ENCODE peak calls at places on chromosomes 13 and 19, in four cellular contexts. Z is HCT116; P is T1000; O is activated naive CD4-positive, alpha-beta T cell treated with anti-CD3 and anti-CD28 coated beads for 36 hours. I is an unnamed sample.

GRCh38 chr19:51131780-51132680 is 7.3 kb downstream of the SIGLEC9 start:
- DNase-seq in Z (peak; percentile 10), O (peak; percentile 70), P (no peak), I (no peak)

GRCh38 chr19:35383536-35383935 is 12.7 kb downstream of the GPR42 start:
- DNase-seq in P (no peak), Z (no peak), O (no peak), I (no peak)

GRCh38 chr13:51342706-51343105 is 3.2 kb downstream of the SERPINE3 start:
- DNase-seq in P (no peak), O (no peak), Z (no peak), I (no peak)

GRCh38 chr13:76397413-76397812 is 488.8 kb downstream of the KCTD12 start:
- DNase-seq in Z (no peak), P (no peak), O (no peak), I (no peak)

GRCh38 chr13:44165172-44165894 is 208.3 kb upstream of the SERP2 start:
- DNase-seq in P (no peak), Z (no peak), O (no peak), I (no peak)

GRCh38 chr13:39189778-39190177 is 151.5 kb downstream of the NHLRC3 start:
- DNase-seq in P (no peak), Z (no peak), O (no peak), I (no peak)

GRCh38 chr19:41541990-41542584 is 33.9 kb upstream of the CEACAM21 start:
- DNase-seq in O (peak; percentile 93), P (no peak), Z (peak; percentile 36), I (peak; percentile 53)

GRCh38 chr19:18782559-18783225 is 8.4 kb downstream of the COMP start:
- DNase-seq in O (no peak), P (no peak), Z (no peak), I (no peak)

GRCh38 chr19:18650048-18650435 is 13.2 kb downstream of the KLHL26 start:
- DNase-seq in P (no peak), O (no peak), Z (no peak), I (no peak)

GRCh38 chr13:29878101-29878500 is 27.7 kb upstream of the UBL3 start:
- DNase-seq in O (no peak), P (no peak), Z (no peak), I (no peak)

GRCh38 chr13:34256236-34256635 is 438.3 kb downstream of the RFC3 start:
- DNase-seq in Z (no peak), P (no peak), O (no peak), I (no peak)

GRCh38 chr19:15188851-15189250 is 11.9 kb downstream of the NOTCH3 start:
- DNase-seq in Z (no peak), P (no peak), O (no peak), I (no peak)

GRCh38 chr13:93368296-93368695 is 141.7 kb downstream of the GPC6 start:
- DNase-seq in P (no peak), O (no peak), Z (no peak), I (no peak)

GRCh38 chr19:10206226-10206873 is 11.6 kb upstream of the DNMT1 start:
- DNase-seq in Z (no peak), P (no peak), O (no peak), I (no peak)

GRCh38 chr13:45162194-45162593 is 38.7 kb downstream of the KCTD4 start:
- DNase-seq in Z (no peak), O (no peak), P (no peak), I (no peak)

GRCh38 chr19:4415352-4415751 is 12.9 kb downstream of the CHAF1A start:
- DNase-seq in O (no peak), P (no peak), Z (no peak), I (no peak)

GRCh38 chr13:32905864-32906180 is 110.4 kb upstream of the KL start:
- DNase-seq in P (no peak), O (no peak), Z (no peak), I (no peak)

GRCh38 chr13:51551446-51551845 is 32.8 kb upstream of the WDFY2 start:
- DNase-seq in Z (no peak), P (no peak), O (no peak), I (no peak)

GRCh38 chr13:113023217-113023597 is 54.2 kb downstream of the MCF2L start:
- DNase-seq in P (no peak), Z (no peak), O (no peak), I (no peak)

GRCh38 chr13:112814905-112815585 is 125.2 kb downstream of the ATP11A start:
- DNase-seq in P (no peak), Z (no peak), O (no peak), I (no peak)

GRCh38 chr13:53250977-53251376 is 222.4 kb downstream of the OLFM4 start:
- DNase-seq in O (no peak), Z (no peak), P (no peak), I (no peak)

GRCh38 chr13:64793131-64793530 is 2437.0 kb downstream of the PCDH9 start:
- DNase-seq in P (no peak), O (no peak), Z (no peak), I (no peak)

GRCh38 chr19:33767898-33768413 is 28.7 kb upstream of the KCTD15 start:
- DNase-seq in O (peak; percentile 59), P (no peak), Z (no peak), I (peak; percentile 71)

GRCh38 chr13:29523199-29523931 is 72.1 kb downstream of the SLC7A1 start:
- DNase-seq in Z (no peak), O (no peak), P (no peak), I (no peak)

GRCh38 chr13:70310720-70311119 is 202.5 kb upstream of the KLHL1 start:
- DNase-seq in O (peak; percentile 8), Z (peak; percentile 26), P (no peak), I (no peak)

GRCh38 chr19:43337737-43338136 is 15.7 kb upstream of the CD177 start:
- DNase-seq in O (no peak), Z (no peak), P (no peak), I (no peak)

GRCh38 chr19:44552324-44552723 is 22.8 kb upstream of the CEACAM20 start:
- DNase-seq in Z (peak; percentile 63), O (peak; percentile 73), P (no peak), I (peak; percentile 43)

GRCh38 chr19:10603873-10604459 is 16.9 kb upstream of the AP1M2 start:
- DNase-seq in P (no peak), Z (no peak), O (peak; percentile 60), I (peak; percentile 22)

GRCh38 chr19:3708207-3708931 is at the start of gene TJP3:
- DNase-seq in Z (peak; percentile 65), P (no peak), O (no peak), I (no peak)

GRCh38 chr19:12526542-12526941 is 24.7 kb downstream of the ZNF564 start:
- DNase-seq in Z (no peak), P (no peak), O (no peak), I (no peak)

GRCh38 chr19:23887642-23888041 is 27.0 kb upstream of the ZNF726 start:
- DNase-seq in Z (no peak), O (no peak), P (no peak), I (no peak)

GRCh38 chr19:55495646-55496349 is 7.6 kb downstream of the SSC5D start:
- DNase-seq in P (no peak), O (no peak), Z (no peak), I (no peak)

GRCh38 chr13:34751044-34751443 is 191.0 kb upstream of the NBEA start:
- DNase-seq in O (no peak), Z (no peak), P (no peak), I (no peak)

GRCh38 chr13:39766464-39767167 is 111.2 kb downstream of the COG6 start:
- DNase-seq in O (no peak), P (no peak), Z (no peak), I (no peak)

GRCh38 chr19:45670670-45671453 is 2.8 kb downstream of the GIPR start:
- DNase-seq in P (peak; percentile 35), O (peak; percentile 78), Z (peak; percentile 93), I (no peak)

GRCh38 chr19:7908078-7908699 is 4.5 kb downstream of the MAP2K7 start:
- DNase-seq in Z (no peak), P (no peak), O (no peak), I (no peak)

GRCh38 chr13:23724196-23724970 is 154.2 kb downstream of the TNFRSF19 start:
- DNase-seq in O (no peak), Z (no peak), P (no peak), I (no peak)

GRCh38 chr13:97005631-97006262 is 11.5 kb upstream of the OXGR1 start:
- DNase-seq in P (no peak), Z (no peak), O (no peak), I (no peak)

GRCh38 chr13:93234459-93234858 is 7.9 kb downstream of the GPC6 start:
- DNase-seq in Z (no peak), O (no peak), P (no peak), I (no peak)

I was measured in DND-41.